ENCODE peak calls at places on chromosome 19, in eight cellular contexts. H, T, V, I, J, U, N and A are unnamed samples.

GRCh38 chr19:18253716-18254115 is 20.5 kb downstream of the IQCN start:
- DNase-seq in H (no peak), T (no peak), V (no peak), I (peak; percentile 79), J (peak; percentile 83), U (no peak), N (peak; percentile 49), A (no peak)

GRCh38 chr19:38430931-38431330 is 2.6 kb upstream of the RYR1 start:
- DNase-seq in H (no peak), T (no peak), V (no peak), I (no peak), J (no peak), U (no peak), N (no peak), A (no peak)

GRCh38 chr19:11447347-11448262 is 12.2 kb downstream of the PRKCSH start:
- DNase-seq in H (no peak), T (no peak), V (no peak), I (no peak), J (no peak), U (no peak), N (no peak), A (no peak)

GRCh38 chr19:35011091-35011689 is 11.1 kb downstream of the GRAMD1A start:
- DNase-seq in H (no peak), T (no peak), V (no peak), I (no peak), J (peak; percentile 62), U (no peak), N (no peak), A (peak; percentile 27)

GRCh38 chr19:55642153-55643002 is 1.1 kb upstream of the ZNF581 start:
- DNase-seq in H (no peak), T (no peak), V (no peak), I (peak; percentile 51), J (no peak), U (no peak), N (peak; percentile 39), A (no peak)

GRCh38 chr19:6056801-6057650 is 53.3 kb downstream of the RFX2 start:
- DNase-seq in H (peak; percentile 66), T (peak; percentile 38), V (peak; percentile 86), I (peak; percentile 70), J (peak; percentile 85), U (peak; percentile 80), N (peak; percentile 47), A (peak; percentile 84)

GRCh38 chr19:39080431-39080830 is 3.7 kb upstream of the ACP7 start:
- DNase-seq in H (no peak), T (no peak), V (no peak), I (no peak), J (no peak), U (no peak), N (no peak), A (no peak)

GRCh38 chr19:18558202-18558555 is 509 bp downstream of the KXD1 start:
- DNase-seq in H (no peak), T (no peak), V (no peak), I (no peak), J (no peak), U (no peak), N (no peak), A (peak; percentile 32)

GRCh38 chr19:3785464-3785937 is 680 bp downstream of the MATK start:
- DNase-seq in H (no peak), T (no peak), V (no peak), I (no peak), J (no peak), U (no peak), N (no peak), A (no peak)

GRCh38 chr19:45547965-45548609 is 36.5 kb downstream of the OPA3 start:
- DNase-seq in H (peak; percentile 77), T (no peak), V (peak; percentile 93), I (peak; percentile 85), J (peak; percentile 67), U (no peak), N (no peak), A (no peak)

GRCh38 chr19:50449236-50449899 is 16.7 kb downstream of the MYBPC2 start:
- DNase-seq in H (no peak), T (no peak), V (peak; percentile 38), I (no peak), J (no peak), U (no peak), N (no peak), A (no peak)

GRCh38 chr19:5128251-5128931 is 159.5 kb downstream of the KDM4B start:
- DNase-seq in H (peak; percentile 22), T (peak; percentile 92), V (no peak), I (no peak), J (no peak), U (peak; percentile 47), N (peak; percentile 71), A (peak; percentile 72)

GRCh38 chr19:53002479-53002878 is 11.2 kb upstream of the ERVV-1 start:
- DNase-seq in H (no peak), T (no peak), V (no peak), I (no peak), J (no peak), U (no peak), N (no peak), A (no peak)

GRCh38 chr19:38139122-38139521 is 84.9 kb downstream of the DPF1 start:
- DNase-seq in H (no peak), T (no peak), V (no peak), I (no peak), J (no peak), U (no peak), N (no peak), A (no peak)

GRCh38 chr19:17049711-17050280 is 23.2 kb upstream of the CPAMD8 start:
- DNase-seq in H (peak; percentile 71), T (no peak), V (peak; percentile 16), I (peak; percentile 33), J (no peak), U (no peak), N (no peak), A (no peak)

GRCh38 chr19:7658219-7658686 is 10.6 kb upstream of the RETN start:
- DNase-seq in H (no peak), T (no peak), V (no peak), I (peak; percentile 37), J (peak; percentile 72), U (no peak), N (no peak), A (no peak)

GRCh38 chr19:33424181-33424580 is 50.7 kb downstream of the CEBPG start:
- DNase-seq in H (no peak), T (no peak), V (no peak), I (no peak), J (no peak), U (no peak), N (no peak), A (no peak)

GRCh38 chr19:46789371-46789770 is 977 bp upstream of the SLC1A5 start:
- DNase-seq in H (no peak), T (no peak), V (no peak), I (no peak), J (no peak), U (no peak), N (no peak), A (no peak)

GRCh38 chr19:46787331-46788100 is 878 bp downstream of the SLC1A5 start:
- DNase-seq in H (no peak), T (peak; percentile 48), V (peak; percentile 79), I (peak; percentile 62), J (peak; percentile 70), U (peak; percentile 53), N (peak; percentile 55), A (peak; percentile 34)

GRCh38 chr19:46788968-46789338 is 559 bp upstream of the SLC1A5 start:
- DNase-seq in H (no peak), T (no peak), V (no peak), I (no peak), J (no peak), U (no peak), N (no peak), A (no peak)

GRCh38 chr19:46787040-46787330 is 1.4 kb downstream of the SLC1A5 start:
- DNase-seq in H (no peak), T (no peak), V (no peak), I (no peak), J (no peak), U (no peak), N (no peak), A (no peak)

GRCh38 chr19:46788101-46788967 is at the start of gene SLC1A5:
- DNase-seq in H (peak; percentile 98), T (peak; percentile 95), V (peak; percentile 99), I (peak; percentile 98), J (peak; percentile 100), U (peak; percentile 98), N (peak; percentile 97), A (peak; percentile 93)
- H3K27ac ChIP-seq in H (peak within 1 kb of the TSS; percentile 92), T (peak within 1 kb of the TSS; percentile 88), V (peak within 1 kb of the TSS; percentile 97), I (peak within 1 kb of the TSS; percentile 93), J (peak within 1 kb of the TSS; percentile 80), U (peak within 1 kb of the TSS; percentile 92), N (peak within 1 kb of the TSS; percentile 89), A (peak within 1 kb of the TSS; percentile 67)

DNA sequence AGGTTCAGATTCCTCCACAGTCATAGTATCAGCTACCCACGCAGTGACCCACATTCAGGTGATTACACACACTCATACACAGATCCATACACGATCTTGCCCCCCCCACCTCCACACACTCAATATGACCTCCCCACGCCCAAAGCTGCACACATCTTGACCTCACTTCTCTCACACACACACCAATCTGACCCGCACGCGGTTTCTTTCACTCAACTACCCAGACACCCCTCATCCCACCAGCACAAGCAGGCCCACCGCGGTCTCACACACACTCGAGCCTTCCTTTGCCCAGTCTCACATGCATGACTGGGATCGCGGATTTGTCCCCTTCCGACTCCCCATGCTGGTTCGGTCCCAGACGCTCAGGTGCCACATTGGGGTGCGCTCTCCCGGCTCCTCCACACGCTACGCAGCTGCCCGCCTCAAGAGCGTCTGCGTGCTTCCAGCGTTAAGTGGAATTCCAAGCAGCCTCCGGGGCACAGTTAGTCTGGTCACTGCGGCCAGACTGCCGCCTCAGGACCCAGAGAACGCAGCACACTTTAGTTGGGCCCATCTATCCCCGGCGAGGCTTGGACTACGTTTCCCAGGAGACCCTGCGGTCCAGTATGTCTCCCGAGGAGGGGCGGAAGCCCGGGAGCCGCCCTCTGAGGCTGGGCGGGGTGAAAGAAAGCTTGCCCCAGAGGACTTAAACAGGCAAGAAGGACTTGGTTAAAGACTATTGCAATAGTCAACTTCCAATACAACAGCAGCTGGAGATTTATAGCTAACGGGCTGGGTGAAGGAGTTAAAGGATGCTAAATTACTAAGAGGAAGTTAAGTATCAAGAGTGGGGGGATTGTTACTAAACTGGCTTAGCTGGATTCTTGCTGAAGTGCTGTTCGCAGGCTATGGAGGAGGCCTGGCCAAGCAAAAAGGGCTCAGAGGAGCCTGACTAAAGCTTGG is 703 bp upstream of the ZNF345 start:
- DNase-seq in H (peak; percentile 89), T (peak; percentile 87), V (peak; percentile 65), I (peak; percentile 93), J (peak; percentile 96), U (peak; percentile 87), N (peak; percentile 90), A (peak; percentile 95)
- TF ChIP-seq POLR2A in H (peak; percentile 6), T (peak; percentile 56), V (no peak), I (peak; percentile 52), J (no peak), U (peak; percentile 11), N (no peak), A (peak; percentile 31)

GRCh38 chr19:1211494-1212234 is 6.1 kb downstream of the STK11 start:
- DNase-seq in H (peak; percentile 87), T (peak; percentile 88), V (peak; percentile 47), I (no peak), J (no peak), U (no peak), N (peak; percentile 64), A (peak; percentile 30)
- H3K4me1 ChIP-seq in H (peaks cover 44% of the 10 kb centered on the region), T (peaks cover 95% of the 10 kb centered on the region), V (peaks cover 38% of the 10 kb centered on the region), I (peaks cover 64% of the 10 kb centered on the region), J (peaks cover 14% of the 10 kb centered on the region), U (peaks cover 3% of the 10 kb centered on the region), N (peaks cover 94% of the 10 kb centered on the region), A (peaks cover 81% of the 10 kb centered on the region)

DNA sequence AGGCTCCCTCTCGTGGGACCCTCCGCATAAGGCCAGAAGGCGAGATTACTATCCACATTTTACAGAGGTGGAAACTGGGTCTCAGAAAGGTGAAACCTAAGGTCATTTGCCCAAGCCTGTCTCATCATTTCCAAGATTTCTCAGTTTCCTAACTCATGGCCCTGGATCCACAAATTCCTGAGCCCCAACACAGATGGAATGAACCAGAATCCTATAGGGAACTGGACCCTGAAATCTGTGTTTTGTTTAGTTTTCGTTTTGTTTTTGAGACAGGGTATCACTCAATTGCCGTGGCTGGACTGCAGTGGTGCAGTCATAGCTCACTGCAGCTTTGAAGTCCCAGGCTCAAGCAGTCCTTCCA is 563 bp upstream of the GNG7 start:
- DNase-seq in H (no peak), T (no peak), V (no peak), I (no peak), J (no peak), U (no peak), N (no peak), A (no peak)
- H3K27ac ChIP-seq in H (no peak overlapping the region), T (no peak overlapping the region), V (peak overlapping the region; percentile 32), I (no peak overlapping the region), J (no peak overlapping the region), U (peak overlapping the region; percentile 83), N (no peak overlapping the region), A (no peak overlapping the region)